ENCODE peak calls at places on chromosome 19, in nine cellular contexts. L is HCT116, W is fibroblast of mammary gland, V is HL-60, S is AG10803, Y is AG04449, A is astrocyte, U is mammary epithelial cell, Z is IMR-90. O is an unnamed sample.

GRCh38 chr19:47509973-47510372 is 4.9 kb downstream of the NAPA start:
- DNase-seq in S (no peak), W (no peak), Y (no peak), V (no peak), A (no peak), U (peak), L (no peak), Z (no peak), O (no peak)

GRCh38 chr19:5150902-5151741 is 182.2 kb downstream of the KDM4B start:
- DNase-seq in Y (no peak), Z (no peak), V (no peak), S (no peak), U (no peak), L (no peak), A (no peak), W (no peak), O (no peak)

GRCh38 chr19:35596366-35596999 is 10.5 kb downstream of the PMIS2 start:
- DNase-seq in U (no peak), L (no peak), Z (no peak), A (no peak), V (no peak), S (no peak), Y (no peak), W (peak), O (no peak)

GRCh38 chr19:43446746-43447489 is 18.5 kb downstream of the LYPD3 start:
- DNase-seq in Z (peak), V (no peak), S (peak), Y (no peak), W (peak), L (peak), A (peak), U (peak), O (no peak)

GRCh38 chr19:46489445-46490272 is 6.0 kb downstream of the PNMA8B start:
- DNase-seq in W (peak), Z (peak), U (no peak), Y (no peak), L (no peak), S (peak), V (no peak), A (peak), O (peak)

GRCh38 chr19:58317481-58318072 is 9.2 kb upstream of the ZSCAN22 start:
- DNase-seq in S (peak), U (no peak), V (no peak), L (no peak), A (peak), W (peak), Z (peak), Y (no peak), O (no peak)

GRCh38 chr19:35330475-35330874 is 1.5 kb downstream of the CD22 start:
- DNase-seq in L (no peak), Y (no peak), U (no peak), Z (no peak), W (no peak), A (no peak), V (no peak), S (no peak), O (no peak)

GRCh38 chr19:5037936-5038335 is 69.0 kb downstream of the KDM4B start:
- DNase-seq in L (no peak), W (no peak), V (no peak), U (no peak), Y (no peak), Z (no peak), A (no peak), S (no peak), O (no peak)

GRCh38 chr19:52963229-52963760 is 614 bp upstream of the ZNF816 start:
- DNase-seq in U (no peak), L (no peak), W (no peak), V (no peak), A (no peak), S (no peak), Y (no peak), Z (no peak), O (no peak)

GRCh38 chr19:33781996-33782395 is 14.7 kb upstream of the KCTD15 start:
- DNase-seq in V (no peak), W (peak), A (peak), Z (peak), Y (no peak), S (no peak), L (no peak), U (no peak), O (no peak)

GRCh38 chr19:10587022-10587838 is at the start of gene AP1M2:
- DNase-seq in A (no peak), S (no peak), W (no peak), U (peak), Z (no peak), Y (no peak), L (peak), V (no peak), O (no peak)

GRCh38 chr19:30227661-30228112 is 144.5 kb upstream of the ZNF536 start:
- DNase-seq in V (no peak), Z (peak), Y (no peak), L (peak), U (peak), W (peak), A (peak), S (peak), O (no peak)

GRCh38 chr19:22427587-22428298 is 5.6 kb upstream of the ZNF98 start:
- DNase-seq in W (no peak), S (no peak), Y (no peak), A (no peak), U (no peak), L (no peak), Z (no peak), V (no peak), O (no peak)

GRCh38 chr19:34485831-34486230 is 4.3 kb downstream of the WTIP start:
- DNase-seq in U (no peak), S (no peak), Y (no peak), W (no peak), A (no peak), V (no peak), L (no peak), Z (no peak), O (no peak)

GRCh38 chr19:41939861-41940442 is 11.7 kb upstream of the ERFL start:
- DNase-seq in Y (no peak), V (no peak), W (no peak), A (no peak), U (no peak), S (no peak), Z (no peak), L (no peak), O (no peak)

GRCh38 chr19:29645911-29646310 is 19.4 kb upstream of the PLEKHF1 start:
- DNase-seq in Z (peak), S (peak), Y (no peak), V (no peak), A (peak), W (peak), L (no peak), U (peak), O (no peak)

GRCh38 chr19:37963190-37963947 is 56.4 kb downstream of the SIPA1L3 start:
- DNase-seq in W (peak), A (peak), V (no peak), L (no peak), U (no peak), S (peak), Z (peak), Y (no peak), O (no peak)

GRCh38 chr19:29397748-29398147 is 128.0 kb upstream of the VSTM2B start:
- DNase-seq in U (no peak), Z (no peak), Y (no peak), S (no peak), L (no peak), W (no peak), V (no peak), A (no peak), O (no peak)

GRCh38 chr19:24060687-24061356 is 26.2 kb upstream of the ZNF254 start:
- DNase-seq in W (peak), S (peak), Y (no peak), L (peak), Z (peak), A (no peak), V (no peak), U (peak), O (no peak)

GRCh38 chr19:5077209-5077515 is 108.2 kb downstream of the KDM4B start:
- DNase-seq in W (no peak), A (no peak), U (no peak), V (no peak), Z (no peak), L (no peak), S (no peak), Y (no peak), O (no peak)

GRCh38 chr19:10467104-10467706 is 36.0 kb downstream of the KEAP1 start:
- DNase-seq in S (no peak), Z (no peak), U (no peak), Y (no peak), V (no peak), A (no peak), W (no peak), L (no peak), O (no peak)

GRCh38 chr19:29576761-29577661 is 29.1 kb upstream of the POP4 start:
- DNase-seq in S (no peak), Z (peak), Y (no peak), U (peak), V (no peak), A (peak), W (peak), L (no peak), O (no peak)

GRCh38 chr19:40143612-40144011 is 47.6 kb upstream of the MAP3K10 start:
- DNase-seq in L (no peak), U (no peak), Y (no peak), V (peak), S (peak), A (no peak), Z (no peak), W (no peak), O (no peak)

GRCh38 chr19:4337906-4338440 is 654 bp downstream of the STAP2 start:
- DNase-seq in W (no peak), V (no peak), Y (no peak), U (peak), Z (no peak), S (peak), L (no peak), A (peak), O (no peak)

GRCh38 chr19:16829822-16830289 is 658 bp downstream of the SIN3B start:
- DNase-seq in Y (no peak), W (no peak), Z (no peak), L (no peak), S (no peak), V (no peak), A (no peak), U (no peak), O (no peak)

GRCh38 chr19:291561-292280 is 518 bp upstream of the PLPP2 start:
- DNase-seq in A (no peak), W (no peak), V (no peak), L (no peak), S (no peak), Y (no peak), Z (no peak), U (no peak), O (no peak)

GRCh38 chr19:13748169-13748884 is 16.0 kb upstream of the MRI1 start:
- DNase-seq in W (peak), Y (no peak), U (peak), S (peak), V (peak), L (no peak), Z (peak), A (peak), O (no peak)

GRCh38 chr19:14081797-14082674 is 3.5 kb downstream of the C19orf67 start:
- DNase-seq in A (peak), W (peak), L (no peak), V (no peak), U (peak), Y (no peak), S (peak), Z (peak), O (no peak)

GRCh38 chr19:10769533-10770491 is 51.9 kb downstream of the DNM2 start:
- DNase-seq in Y (no peak), V (no peak), A (no peak), Z (peak), W (peak), L (no peak), U (no peak), S (peak), O (no peak)

GRCh38 chr19:16381756-16382401 is 57.3 kb downstream of the KLF2 start:
- DNase-seq in W (peak), V (no peak), L (no peak), A (no peak), Y (no peak), Z (no peak), S (peak), U (no peak), O (no peak)

GRCh38 chr19:40906512-40906911 is 24.5 kb upstream of the CYP2A7 start:
- DNase-seq in U (no peak), Z (no peak), Y (no peak), V (no peak), S (no peak), L (no peak), W (no peak), A (no peak), O (no peak)

GRCh38 chr19:39568604-39569003 is 28.6 kb upstream of the EID2 start:
- DNase-seq in S (peak), Z (no peak), V (no peak), L (no peak), U (peak), Y (no peak), W (peak), A (no peak), O (no peak)

GRCh38 chr19:49451430-49452181 is at the start of gene PIH1D1:
- DNase-seq in Z (peak), L (peak), W (peak), S (peak), A (peak), Y (peak), V (peak), U (peak), O (peak)
- TF ChIP-seq CTCF in Z (no peak), L (no peak), W (peak), S (peak), A (no peak), Y (peak), V (no peak), U (no peak), O (peak)

DNA sequence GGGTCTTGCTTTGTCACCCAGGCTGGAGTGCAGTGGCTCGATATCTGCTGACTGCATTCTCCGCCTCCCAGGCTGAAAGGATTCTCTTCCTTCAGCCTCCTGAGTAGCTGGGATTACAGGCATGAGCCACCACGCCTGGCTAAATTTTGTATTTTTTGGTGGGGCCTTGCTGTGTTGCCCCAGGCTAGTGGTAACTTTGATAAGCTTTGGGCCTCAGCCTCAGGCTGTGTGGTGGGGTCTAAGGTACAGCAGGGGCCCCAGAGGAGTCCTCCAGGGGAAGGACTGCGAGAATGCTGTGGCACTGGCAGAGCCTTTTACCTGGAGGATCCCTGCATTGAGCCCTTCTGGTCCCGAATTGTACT is 7.2 kb downstream of the DOT1L start:
- DNase-seq in V (no peak), L (no peak), S (no peak), Z (no peak), Y (no peak), W (no peak), A (no peak), U (no peak), O (no peak)
- H3K4me3 ChIP-seq in V (no peak), L (no peak), S (no peak), Z (no peak), Y (no peak), W (no peak), A (no peak), U (no peak), O (no peak)

DNA sequence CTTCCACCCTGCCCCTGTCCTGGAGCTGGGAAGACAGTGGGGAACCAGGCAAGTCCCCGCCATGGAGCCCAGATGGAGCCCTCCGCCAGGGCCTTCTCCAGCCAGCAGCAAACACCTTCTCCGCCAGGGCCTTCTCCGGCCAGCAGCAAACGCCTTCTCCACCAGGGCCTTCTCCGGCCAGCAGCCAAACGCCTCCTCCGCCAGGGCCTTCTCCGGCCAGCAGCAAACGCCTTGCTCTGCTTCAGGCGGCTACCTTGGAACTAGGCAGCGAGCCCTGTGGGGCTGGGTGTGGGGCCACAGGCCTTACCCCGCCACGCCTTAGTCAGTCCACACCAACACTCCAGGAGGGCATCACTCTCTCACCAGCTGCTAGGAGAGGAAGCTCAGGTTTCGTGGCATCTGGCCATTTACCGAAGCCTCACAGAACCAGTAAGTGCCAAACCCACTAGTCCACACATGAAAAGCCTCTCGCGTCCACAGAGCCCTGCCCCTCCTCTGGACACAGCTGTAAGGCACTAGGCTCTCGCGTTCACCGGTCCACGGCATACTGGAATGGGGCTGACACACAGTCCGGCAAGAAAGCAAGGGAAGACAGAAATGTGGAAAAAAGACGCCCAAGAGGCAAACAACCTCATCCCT is 41.0 kb downstream of the MLLT1 start:
- DNase-seq in S (peak), W (peak), Y (no peak), V (no peak), Z (peak), L (no peak), A (peak), U (peak), O (no peak)
- TF ChIP-seq CTCF in S (no peak), W (no peak), Y (no peak), V (no peak), Z (no peak), L (no peak), A (no peak), U (no peak), O (no peak)

DNA sequence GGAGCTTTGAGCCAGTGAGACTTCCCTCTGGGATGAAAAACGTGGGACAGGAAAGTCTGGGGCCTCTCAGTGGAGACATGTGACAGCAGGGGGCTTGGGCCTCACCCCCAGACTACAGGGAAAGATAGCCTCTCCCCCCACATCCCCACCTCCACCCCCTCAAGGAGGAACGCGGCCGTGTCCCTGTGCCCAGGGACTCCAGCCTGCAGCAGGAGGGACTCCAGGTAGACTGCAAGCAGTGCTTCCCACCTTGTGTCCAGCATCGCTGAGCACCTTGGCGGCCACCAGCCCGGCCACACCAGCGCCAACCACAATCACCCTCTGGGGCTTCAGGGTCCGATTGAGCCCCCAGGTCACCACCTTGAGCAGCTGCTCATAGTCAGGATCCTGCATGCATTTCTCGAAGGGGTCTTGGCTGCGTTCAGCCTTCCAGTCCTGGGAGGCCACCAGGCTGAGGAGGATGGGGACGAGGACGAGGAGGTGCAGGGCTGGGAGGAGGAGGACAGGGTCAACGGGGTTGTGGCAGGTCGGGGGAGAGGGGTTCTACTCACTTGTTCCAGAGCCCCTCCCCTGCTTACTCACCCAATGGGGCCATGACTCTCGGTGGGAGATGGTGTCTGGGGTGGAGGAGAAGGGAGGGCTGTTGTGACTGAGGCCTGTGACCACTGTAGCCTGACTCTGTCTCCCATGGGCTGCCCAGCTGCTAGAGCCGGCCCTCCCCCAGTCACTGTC is 955 bp downstream of the IL4I1 start:
- DNase-seq in V (no peak), S (no peak), Y (no peak), W (no peak), U (no peak), L (no peak), A (no peak), Z (no peak), O (no peak)
- H3K4me3 ChIP-seq in V (no peak), S (no peak), Y (no peak), W (no peak), U (no peak), L (no peak), A (no peak), Z (no peak), O (no peak)

GRCh38 chr19:49056101-49056901 is 1.2 kb downstream of the CGB7 start:
- DNase-seq in S (peak), Z (peak), Y (no peak), W (peak), L (peak), V (peak), U (peak), A (peak), O (no peak)
- TF ChIP-seq CTCF in S (peak), Z (peak), Y (peak), W (no peak), L (no peak), V (no peak), U (no peak), A (no peak), O (peak)

GRCh38 chr19:50567882-50568281 is 353 bp downstream of the LRRC4B start:
- DNase-seq in A (no peak), S (no peak), W (no peak), Z (no peak), U (no peak), L (no peak), Y (no peak), V (no peak), O (no peak)
- H3K4me3 ChIP-seq in A (no peak), S (no peak), W (no peak), Z (no peak), U (no peak), L (no peak), Y (no peak), V (no peak), O (no peak)

GRCh38 chr19:32464279-32464678 is 58.7 kb downstream of the DPY19L3 start:
- DNase-seq in L (peak), V (no peak), S (peak), A (no peak), U (peak), W (peak), Y (no peak), Z (peak), O (no peak)
- TF ChIP-seq CTCF in L (peak), V (no peak), S (peak), A (peak), U (peak), W (peak), Y (no peak), Z (peak), O (peak)

DNA sequence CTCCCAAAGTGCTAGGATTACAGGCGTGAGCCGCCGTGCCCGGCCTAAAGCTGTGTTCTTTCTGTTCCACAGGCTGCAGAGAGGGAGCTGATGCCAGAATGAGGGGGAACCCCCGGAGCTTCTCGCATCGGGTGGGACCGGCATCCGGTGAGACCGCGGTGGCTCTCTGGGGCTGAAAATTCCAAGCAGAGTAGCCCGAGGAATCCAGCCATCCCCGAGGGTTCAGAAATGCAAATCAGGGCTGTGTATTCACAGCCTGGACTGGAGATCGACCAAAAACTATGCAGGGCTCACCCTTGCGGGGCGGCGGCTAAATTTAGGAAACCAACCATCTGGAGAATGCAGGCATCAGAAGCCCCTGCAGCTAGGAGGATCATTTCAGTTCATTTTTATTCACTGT is 99.2 kb downstream of the GNG7 start:
- DNase-seq in U (no peak), Y (no peak), S (peak), V (no peak), A (peak), Z (no peak), W (peak), L (no peak), O (no peak)
- H3K4me3 ChIP-seq in U (no peak), Y (peak), S (peak), V (no peak), A (no peak), Z (no peak), W (peak), L (no peak), O (no peak)

O was measured in retinal pigment epithelial cell.